ENCODE peak calls at places on chromosomes 6 and 20, in ten cellular contexts. P is CD8-positive, alpha-beta memory T cell; Q is A172; U is hippocampal formation; K is mucosa of gallbladder; J is HEK293T; L is stimulated activated CD4-positive, alpha-beta T cell treated with anti-CD3 and anti-CD28 coated beads, Interleukin-2, amount 100 ng/mL, for 4 hours; Y is activated effector memory CD4-positive, alpha-beta T cell treated with anti-CD3 and anti-CD28 coated beads, Interleukin-2, amount 50 U/mL, for 16 hours; M is effector CD8-positive, alpha-beta T cell; N is anterior cingulate cortex. A is an unnamed sample.

GRCh38 chr20:40512567-40512966 is 176.5 kb downstream of the MAFB start:
- DNase-seq in P (no peak), Q (no peak), U (no peak), K (no peak), J (no peak), L (no peak), Y (no peak), M (no peak), N (no peak), A (no peak)

GRCh38 chr6:151763938-151764680 is 43.4 kb upstream of the ESR1 start:
- DNase-seq in P (peak), Q (peak), U (peak), K (peak), J (peak), L (no peak), Y (peak), M (no peak), N (peak), A (no peak)

GRCh38 chr6:131015630-131016263 is 47.3 kb downstream of the EPB41L2 start:
- DNase-seq in P (no peak), Q (peak), U (no peak), K (no peak), J (no peak), L (no peak), Y (no peak), M (no peak), N (no peak), A (no peak)

GRCh38 chr6:46293641-46294316 is 123.0 kb upstream of the ENPP5 start:
- DNase-seq in P (no peak), Q (no peak), U (no peak), K (no peak), J (no peak), L (no peak), Y (no peak), M (no peak), N (no peak), A (no peak)

GRCh38 chr6:49514571-49515484 is 15.1 kb downstream of the GLYATL3 start:
- DNase-seq in P (no peak), Q (no peak), U (no peak), K (no peak), J (no peak), L (no peak), Y (no peak), M (no peak), N (no peak), A (no peak)

GRCh38 chr6:28906674-28907073 is 17.1 kb downstream of the TRIM27 start:
- DNase-seq in P (no peak), Q (no peak), U (no peak), K (no peak), J (no peak), L (no peak), Y (no peak), M (no peak), N (no peak), A (no peak)

GRCh38 chr6:42138630-42139619 is 3.5 kb downstream of the C6orf132 start:
- DNase-seq in P (no peak), Q (peak), U (no peak), K (no peak), J (no peak), L (no peak), Y (no peak), M (no peak), N (no peak), A (no peak)

GRCh38 chr20:5074050-5074674 is 45.6 kb downstream of the PCNA start:
- DNase-seq in P (no peak), Q (no peak), U (no peak), K (no peak), J (no peak), L (no peak), Y (no peak), M (no peak), N (no peak), A (no peak)

GRCh38 chr20:34075647-34076046 is 36.4 kb downstream of the EIF2S2 start:
- DNase-seq in P (no peak), Q (no peak), U (no peak), K (no peak), J (peak), L (no peak), Y (no peak), M (no peak), N (no peak), A (no peak)

GRCh38 chr6:20817806-20818320 is 283.6 kb downstream of the CDKAL1 start:
- DNase-seq in P (no peak), Q (no peak), U (no peak), K (no peak), J (no peak), L (no peak), Y (no peak), M (no peak), N (no peak), A (no peak)

GRCh38 chr6:135922746-135923145 is 71.2 kb downstream of the PDE7B start:
- DNase-seq in P (no peak), Q (no peak), U (no peak), K (no peak), J (no peak), L (no peak), Y (no peak), M (no peak), N (no peak), A (no peak)

GRCh38 chr6:73074175-73074574 is 151.1 kb downstream of the KHDC1L start:
- DNase-seq in P (no peak), Q (peak), U (no peak), K (no peak), J (no peak), L (no peak), Y (no peak), M (no peak), N (no peak), A (no peak)

GRCh38 chr6:18388942-18389341 is 1.8 kb downstream of the RNF144B start:
- DNase-seq in P (no peak), Q (no peak), U (no peak), K (no peak), J (no peak), L (no peak), Y (no peak), M (no peak), N (no peak), A (no peak)

GRCh38 chr20:63071541-63072181 is 64.9 kb upstream of the BHLHE23 start:
- DNase-seq in P (peak), Q (peak), U (no peak), K (no peak), J (peak), L (peak), Y (peak), M (peak), N (no peak), A (no peak)

GRCh38 chr20:21521596-21522478 is 8.0 kb upstream of the NKX2-2 start:
- DNase-seq in P (no peak), Q (no peak), U (no peak), K (no peak), J (peak), L (no peak), Y (no peak), M (no peak), N (no peak), A (no peak)

GRCh38 chr6:164037165-164037564 is 622.6 kb downstream of the QKI start:
- DNase-seq in P (no peak), Q (no peak), U (no peak), K (no peak), J (no peak), L (no peak), Y (no peak), M (no peak), N (no peak), A (no peak)

GRCh38 chr20:17651761-17652388 is 30.2 kb downstream of the RRBP1 start:
- DNase-seq in P (no peak), Q (no peak), U (no peak), K (no peak), J (no peak), L (no peak), Y (peak), M (no peak), N (no peak), A (no peak)

GRCh38 chr6:123962508-123962907 is 158.8 kb downstream of the NKAIN2 start:
- DNase-seq in P (no peak), Q (peak), U (no peak), K (peak), J (no peak), L (no peak), Y (no peak), M (no peak), N (no peak), A (no peak)

GRCh38 chr20:52083627-52084232 is 107.8 kb downstream of the ZFP64 start:
- DNase-seq in P (peak), Q (peak), U (peak), K (peak), J (peak), L (no peak), Y (peak), M (no peak), N (peak), A (no peak)

GRCh38 chr6:2498224-2498623 is 252.5 kb downstream of the MYLK4 start:
- DNase-seq in P (no peak), Q (peak), U (peak), K (no peak), J (no peak), L (no peak), Y (no peak), M (no peak), N (peak), A (no peak)

GRCh38 chr20:3174442-3175263 is 1.3 kb upstream of the LZTS3 start:
- DNase-seq in P (no peak), Q (peak), U (no peak), K (no peak), J (no peak), L (no peak), Y (no peak), M (no peak), N (no peak), A (no peak)

GRCh38 chr6:148343383-148343782 is 745 bp downstream of the SASH1 start:
- DNase-seq in P (no peak), Q (no peak), U (no peak), K (no peak), J (no peak), L (no peak), Y (no peak), M (no peak), N (no peak), A (no peak)

GRCh38 chr6:36917541-36918193 is 31.9 kb downstream of the C6orf89 start:
- DNase-seq in P (no peak), Q (no peak), U (no peak), K (peak), J (no peak), L (no peak), Y (no peak), M (no peak), N (no peak), A (no peak)

GRCh38 chr6:4299476-4299875 is 164.1 kb upstream of the ECI2 start:
- DNase-seq in P (no peak), Q (peak), U (no peak), K (no peak), J (no peak), L (no peak), Y (no peak), M (no peak), N (no peak), A (no peak)

GRCh38 chr6:11537229-11538048 is at the start of gene TMEM170B:
- DNase-seq in P (peak), Q (peak), U (peak), K (peak), J (peak), L (peak), Y (peak), M (peak), N (peak), A (peak)

GRCh38 chr6:139452176-139452876 is 77.9 kb upstream of the CITED2 start:
- DNase-seq in P (no peak), Q (no peak), U (no peak), K (no peak), J (no peak), L (no peak), Y (no peak), M (no peak), N (no peak), A (no peak)

GRCh38 chr6:145948878-145949613 is 15.1 kb downstream of the SHPRH start:
- DNase-seq in P (no peak), Q (no peak), U (no peak), K (no peak), J (no peak), L (no peak), Y (no peak), M (no peak), N (no peak), A (no peak)

GRCh38 chr20:63315982-63316491 is 23.1 kb downstream of the COL20A1 start:
- DNase-seq in P (no peak), Q (no peak), U (no peak), K (no peak), J (no peak), L (no peak), Y (peak), M (no peak), N (no peak), A (no peak)

GRCh38 chr6:148497256-148497655 is 154.6 kb downstream of the SASH1 start:
- DNase-seq in P (no peak), Q (peak), U (no peak), K (no peak), J (no peak), L (no peak), Y (no peak), M (no peak), N (no peak), A (no peak)

GRCh38 chr20:59948828-59949720 is 8.9 kb downstream of the FAM217B start:
- DNase-seq in P (no peak), Q (peak), U (no peak), K (peak), J (peak), L (no peak), Y (no peak), M (no peak), N (no peak), A (peak)

GRCh38 chr6:136959471-136959891 is 37.4 kb downstream of the SLC35D3 start:
- DNase-seq in P (no peak), Q (no peak), U (no peak), K (no peak), J (no peak), L (no peak), Y (no peak), M (no peak), N (no peak), A (no peak)

GRCh38 chr6:95325858-95326257 is 251.5 kb upstream of the MANEA start:
- DNase-seq in P (no peak), Q (peak), U (no peak), K (no peak), J (no peak), L (no peak), Y (no peak), M (no peak), N (no peak), A (no peak)

GRCh38 chr20:19975436-19975799 is 41.7 kb upstream of the NAA20 start:
- DNase-seq in P (no peak), Q (peak), U (no peak), K (peak), J (no peak), L (no peak), Y (no peak), M (no peak), N (no peak), A (no peak)

GRCh38 chr6:37628611-37629320 is 68.9 kb downstream of the MDGA1 start:
- DNase-seq in P (no peak), Q (peak), U (no peak), K (no peak), J (no peak), L (no peak), Y (no peak), M (no peak), N (peak), A (no peak)

GRCh38 chr6:107820571-107821261 is 3.4 kb downstream of the SCML4 start:
- DNase-seq in P (peak), Q (no peak), U (peak), K (no peak), J (peak), L (no peak), Y (peak), M (no peak), N (no peak), A (peak)

GRCh38 chr20:58661298-58662141 is 10.4 kb downstream of the STX16 start:
- DNase-seq in P (peak), Q (no peak), U (no peak), K (no peak), J (no peak), L (no peak), Y (peak), M (peak), N (no peak), A (peak)